ENCODE peak calls at places on chromosomes 4 and X, in four cellular contexts. N is EL; H is naive thymus-derived CD4-positive, alpha-beta T cell; B is fibroblast of the conjunctiva. K is an unnamed sample.

GRCh38 chr4:15938182-15938581 is 358 bp downstream of the FGFBP1 start:
- DNase-seq in N (no peak), H (no peak), B (no peak), K (no peak)

GRCh38 chr4:97453186-97453585 is 690.1 kb downstream of the STPG2 start:
- DNase-seq in N (no peak), H (no peak), B (no peak), K (no peak)

GRCh38 chr4:8282134-8282641 is 12.6 kb downstream of the HTRA3 start:
- DNase-seq in N (no peak), H (no peak), B (no peak), K (no peak)

GRCh38 chr4:113575391-113575790 is 186.1 kb downstream of the CAMK2D start:
- DNase-seq in N (peak), H (no peak), B (no peak), K (no peak)

GRCh38 chrX:129574214-129574613 is 34.2 kb downstream of the OCRL start:
- DNase-seq in N (no peak), H (no peak), B (no peak), K (no peak)

GRCh38 chr4:2260336-2261109 is 1.4 kb downstream of the MXD4 start:
- DNase-seq in N (no peak), H (no peak), B (no peak), K (no peak)

GRCh38 chr4:139606600-139607301 is 50.7 kb upstream of the SETD7 start:
- DNase-seq in N (peak), H (no peak), B (peak), K (no peak)

GRCh38 chrX:18026171-18026570 is 165.1 kb upstream of the RAI2 start:
- DNase-seq in N (no peak), H (no peak), B (no peak), K (no peak)

GRCh38 chr4:134470544-134470943 is 269.0 kb upstream of the PABPC4L start:
- DNase-seq in N (peak), H (no peak), B (no peak), K (no peak)

GRCh38 chrX:10134921-10135320 is 21.9 kb upstream of the CLCN4 start:
- DNase-seq in N (no peak), H (no peak), B (no peak), K (no peak)

GRCh38 chr4:138275946-138276621 is 33.9 kb upstream of the SLC7A11 start:
- DNase-seq in N (peak), H (no peak), B (peak), K (no peak)

GRCh38 chrX:75892749-75893148 is 107.7 kb upstream of the MAGEE2 start:
- DNase-seq in N (no peak), H (no peak), B (no peak), K (no peak)

GRCh38 chr4:41517747-41518146 is 20.2 kb upstream of the LIMCH1 start:
- DNase-seq in N (no peak), H (no peak), B (no peak), K (no peak)

GRCh38 chrX:69374569-69374968 is 129.6 kb upstream of the NALF2 start:
- DNase-seq in N (no peak), H (no peak), B (no peak), K (no peak)

GRCh38 chr4:185734214-185734613 is 77.8 kb downstream of the SORBS2 start:
- DNase-seq in N (no peak), H (no peak), B (no peak), K (no peak)

GRCh38 chr4:87032884-87033533 is 98.2 kb downstream of the AFF1 start:
- DNase-seq in N (peak), H (no peak), B (peak), K (no peak)

GRCh38 chr4:39712819-39713607 is 15.1 kb downstream of the UBE2K start:
- DNase-seq in N (no peak), H (no peak), B (no peak), K (no peak)

GRCh38 chrX:1555370-1555769 is 18.4 kb upstream of the P2RY8 start:
- DNase-seq in N (no peak), H (no peak), B (no peak), K (no peak)

GRCh38 chrX:71578253-71579135 is at the start of gene GCNA:
- DNase-seq in N (no peak), H (no peak), B (no peak), K (no peak)

GRCh38 chr4:169225058-169225751 is 45.6 kb downstream of the SH3RF1 start:
- DNase-seq in N (peak), H (no peak), B (peak), K (no peak)

GRCh38 chr4:186669159-186669720 is 54.4 kb downstream of the FAT1 start:
- DNase-seq in N (peak), H (no peak), B (peak), K (no peak)

GRCh38 chr4:158856852-158857251 is 88.0 kb downstream of the FNIP2 start:
- DNase-seq in N (peak), H (no peak), B (peak), K (peak)

GRCh38 chrX:44245730-44246129 is 97.7 kb downstream of the EFHC2 start:
- DNase-seq in N (no peak), H (peak), B (no peak), K (no peak)

GRCh38 chr4:150078996-150079581 is 844 bp downstream of the DCLK2 start:
- DNase-seq in N (peak), H (no peak), B (no peak), K (peak)

GRCh38 chr4:140152015-140152703 is 1.8 kb downstream of the MAML3 start:
- DNase-seq in N (no peak), H (peak), B (no peak), K (peak)

GRCh38 chrX:131626681-131627296 is 82.9 kb downstream of the OR13H1 start:
- DNase-seq in N (no peak), H (no peak), B (no peak), K (no peak)

GRCh38 chr4:16952896-16953605 is 54.6 kb upstream of the LDB2 start:
- DNase-seq in N (no peak), H (no peak), B (no peak), K (no peak)

GRCh38 chrX:107935200-107935599 is 47.0 kb downstream of the TEX13B start:
- DNase-seq in N (peak), H (no peak), B (peak), K (no peak)

GRCh38 chrX:131288738-131289511 is at the start of gene IGSF1:
- DNase-seq in N (no peak), H (no peak), B (no peak), K (no peak)

GRCh38 chrX:386239-386767 is 404 bp downstream of the PPP2R3B start:
- DNase-seq in N (peak), H (no peak), B (no peak), K (no peak)

GRCh38 chr4:33494150-33494549 is 2750.2 kb downstream of the ARAP2 start:
- DNase-seq in N (peak), H (no peak), B (peak), K (no peak)